ENCODE peak calls at places on chromosomes 2 and 18, in seven cellular contexts. W is sigmoid colon, I is cardiac fibroblast, N is lower lobe of right lung, D is nephron progenitor cell, Y is fibroblast of lung, A is PC-9. B is an unnamed sample.

GRCh38 chr2:189024861-189025618 is 50.9 kb downstream of the COL3A1 start:
- DNase-seq in D (no peak), A (no peak), W (no peak), Y (no peak), N (no peak), I (peak; percentile 52), B (no peak)

GRCh38 chr2:28635251-28635650 is 116.4 kb upstream of the PPP1CB start:
- DNase-seq in Y (peak; percentile 76), W (peak; percentile 69), N (no peak), A (no peak), D (no peak), I (peak; percentile 48), B (no peak)

GRCh38 chr18:62632788-62633455 is 82.4 kb upstream of the PHLPP1 start:
- DNase-seq in N (no peak), D (no peak), A (no peak), Y (no peak), W (no peak), I (no peak), B (no peak)

GRCh38 chr2:223941579-223942277 is 3.4 kb downstream of the WDFY1 start:
- DNase-seq in W (no peak), N (no peak), D (no peak), I (peak; percentile 91), Y (peak; percentile 92), A (peak; percentile 76), B (no peak)

GRCh38 chr18:80006726-80007125 is 18.4 kb upstream of the TXNL4A start:
- DNase-seq in Y (no peak), D (no peak), I (no peak), W (no peak), A (no peak), N (no peak), B (no peak)

GRCh38 chr2:60355849-60356261 is 197.6 kb downstream of the BCL11A start:
- DNase-seq in W (no peak), I (no peak), Y (no peak), D (no peak), A (no peak), N (no peak), B (no peak)

GRCh38 chr18:3246636-3247242 is 862 bp upstream of the MYL12A start:
- DNase-seq in N (peak; percentile 58), Y (no peak), I (peak; percentile 48), D (no peak), A (no peak), W (peak; percentile 74), B (no peak)

GRCh38 chr2:52386433-52386832 is 1354.5 kb upstream of the NRXN1 start:
- DNase-seq in N (no peak), W (no peak), A (no peak), I (no peak), Y (no peak), D (no peak), B (peak; percentile 31)

GRCh38 chr2:70961648-70961994 is 16.8 kb upstream of the ANKRD53 start:
- DNase-seq in D (no peak), N (no peak), A (no peak), W (no peak), I (no peak), Y (no peak), B (no peak)

GRCh38 chr2:70958759-70959158 is 19.7 kb upstream of the ANKRD53 start:
- DNase-seq in Y (no peak), W (no peak), N (no peak), D (no peak), A (no peak), I (no peak), B (no peak)

GRCh38 chr2:70960833-70961647 is 17.4 kb upstream of the ANKRD53 start:
- DNase-seq in Y (no peak), A (no peak), N (no peak), D (no peak), I (no peak), W (no peak), B (no peak)

GRCh38 chr2:70959271-70959761 is 19.1 kb upstream of the ANKRD53 start:
- DNase-seq in D (no peak), A (no peak), Y (no peak), N (no peak), W (no peak), I (no peak), B (no peak)

GRCh38 chr2:70959851-70960832 is 18.3 kb upstream of the ANKRD53 start:
- DNase-seq in Y (no peak), W (no peak), D (no peak), I (no peak), N (no peak), A (no peak), B (no peak)
- TF ChIP-seq CTCF in Y (no peak), W (no peak), D (no peak), I (peak; percentile 13), N (no peak), A (no peak), B (peak; percentile 29)

GRCh38 chr2:119136872-119137271 is 21.7 kb downstream of the C1QL2 start:
- DNase-seq in W (no peak), A (no peak), I (no peak), N (no peak), Y (no peak), D (no peak), B (no peak)
- TF ChIP-seq CTCF in W (no peak), A (no peak), I (no peak), N (no peak), Y (no peak), D (no peak), B (no peak)

DNA sequence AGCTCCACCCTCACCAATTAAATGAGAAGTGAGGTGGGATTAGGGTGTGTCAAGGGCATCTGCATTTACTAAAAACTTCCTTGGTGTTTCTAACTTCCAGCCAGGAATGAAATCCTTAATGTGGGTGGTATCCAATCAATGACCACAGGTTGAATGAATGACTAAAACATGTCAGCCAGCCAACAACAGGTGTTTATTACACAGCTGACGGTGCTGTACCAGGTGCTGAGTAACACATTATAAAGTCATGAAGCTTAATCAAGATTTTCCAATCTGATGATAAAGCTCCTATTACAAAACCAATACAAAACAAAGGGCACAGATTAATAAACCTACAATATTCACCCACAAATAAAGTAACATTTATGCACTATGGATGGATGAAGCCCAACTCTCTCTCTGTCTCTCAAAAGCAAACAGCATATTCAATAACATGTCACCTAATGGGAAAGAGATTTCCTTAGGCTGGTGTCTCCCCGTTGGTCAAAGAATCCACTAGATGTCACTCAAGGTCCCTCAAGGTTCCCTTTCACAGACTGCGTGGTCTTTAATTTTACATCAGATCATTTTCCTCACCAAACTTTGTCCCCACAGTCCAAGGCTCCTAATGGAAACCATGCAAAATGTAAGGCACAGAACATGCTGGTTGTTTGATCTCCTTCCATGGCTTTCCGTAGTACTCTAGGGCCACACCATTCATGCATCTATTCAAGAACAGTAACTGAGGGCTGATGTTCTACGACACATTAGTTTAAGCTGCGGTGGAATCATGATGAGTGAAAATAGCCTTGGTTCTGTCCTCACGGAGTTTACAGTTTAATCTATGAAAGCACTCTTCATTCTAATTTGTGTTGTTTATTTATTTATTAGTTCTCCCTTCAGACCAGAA is 6.4 kb upstream of the PTPN4 start:
- DNase-seq in W (no peak), Y (peak; percentile 66), I (peak; percentile 75), N (no peak), D (peak; percentile 14), A (no peak), B (no peak)
- TF ChIP-seq CTCF in W (peak; percentile 59), Y (peak; percentile 72), I (peak; percentile 62), N (peak; percentile 71), D (peak; percentile 57), A (peak; percentile 73), B (peak; percentile 28)

GRCh38 chr2:56184500-56184996 is 758 bp downstream of the CCDC85A start:
- DNase-seq in Y (no peak), W (no peak), I (peak; percentile 19), A (peak; percentile 24), D (peak; percentile 64), N (peak; percentile 54), B (peak; percentile 56)

GRCh38 chr2:56182420-56182819 is 1.4 kb upstream of the CCDC85A start:
- DNase-seq in A (no peak), I (no peak), D (no peak), W (no peak), Y (no peak), N (no peak), B (no peak)

GRCh38 chr2:56183643-56184499 is at the start of gene CCDC85A:
- DNase-seq in A (peak; percentile 89), I (peak; percentile 87), N (peak; percentile 88), D (peak; percentile 95), W (peak; percentile 83), Y (peak; percentile 71), B (peak; percentile 95)

GRCh38 chr2:56185101-56185581 is 1.4 kb downstream of the CCDC85A start:
- DNase-seq in Y (no peak), I (peak; percentile 29), D (peak; percentile 36), A (peak; percentile 5), N (no peak), W (peak; percentile 63), B (peak; percentile 31)

DNA sequence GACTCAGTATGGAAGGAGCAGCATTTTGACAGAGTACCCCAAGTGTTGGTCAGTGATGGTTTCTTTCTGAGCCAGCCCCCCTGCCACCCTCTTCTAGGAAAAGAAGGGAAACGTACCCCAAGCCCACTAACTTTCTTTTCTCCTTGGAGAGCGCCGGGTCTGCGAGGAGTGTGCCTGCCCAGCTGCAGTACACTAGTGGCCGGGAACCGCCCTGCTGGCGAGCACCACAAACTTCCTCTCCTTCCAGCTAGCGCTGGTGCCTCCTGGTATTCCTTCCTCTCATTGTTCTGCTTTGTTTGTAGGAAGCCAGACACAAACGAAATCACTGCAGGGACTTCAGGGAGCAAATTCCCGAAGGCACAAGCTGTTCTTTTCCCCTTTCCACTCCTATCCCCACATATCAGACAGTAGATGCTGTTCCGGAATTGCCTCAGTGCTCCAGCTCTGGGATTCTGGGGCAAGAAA is 1.8 kb downstream of the CCDC85A start:
- DNase-seq in Y (no peak), I (peak; percentile 68), A (peak; percentile 1), D (peak; percentile 36), W (no peak), N (peak; percentile 53), B (peak; percentile 53)
- TF ChIP-seq CTCF in Y (no peak), I (peak; percentile 49), A (no peak), D (no peak), W (no peak), N (no peak), B (peak; percentile 43)

GRCh38 chr18:47983946-47984345 is 53.5 kb upstream of the SMAD2 start:
- DNase-seq in N (no peak), W (no peak), D (no peak), I (no peak), Y (no peak), A (no peak), B (peak; percentile 46)
- TF ChIP-seq CTCF in N (no peak), W (no peak), D (no peak), I (no peak), Y (no peak), A (no peak), B (no peak)

B was measured in glutamatergic neuron.